ENCODE peak calls at places on chromosomes 16 and 17, in ten cellular contexts. One of them, this sample, is unnamed.

GRCh38 chr16:17194190-17194780 is 276.5 kb downstream of the XYLT1 start:
- DNase-seq in neural progenitor cell: peak
- DNase-seq in heart right ventricle: peak
- DNase-seq in AG04450: no peak
- DNase-seq in activated T-cell treated with anti-CD3 and anti-CD28 coated beads, Interleukin-2, amount 50 U/mL, for 1 hour: peak
- DNase-seq in ELR: peak
- DNase-seq in GM19239: peak
- DNase-seq in iPS DF 19.7: peak
- DNase-seq in EL: peak
- DNase-seq in T-helper 2 cell: peak
- DNase-seq in this sample: peak

GRCh38 chr17:74206332-74206818 is 2.9 kb downstream of the RPL38 start:
- DNase-seq in neural progenitor cell: no peak
- DNase-seq in heart right ventricle: no peak
- DNase-seq in AG04450: no peak
- DNase-seq in activated T-cell treated with anti-CD3 and anti-CD28 coated beads, Interleukin-2, amount 50 U/mL, for 1 hour: no peak
- DNase-seq in ELR: peak
- DNase-seq in GM19239: no peak
- DNase-seq in iPS DF 19.7: no peak
- DNase-seq in EL: peak
- DNase-seq in T-helper 2 cell: no peak
- DNase-seq in this sample: no peak

GRCh38 chr17:66915204-66915611 is 49.3 kb upstream of the CACNG4 start:
- DNase-seq in neural progenitor cell: peak
- DNase-seq in heart right ventricle: no peak
- DNase-seq in AG04450: no peak
- DNase-seq in activated T-cell treated with anti-CD3 and anti-CD28 coated beads, Interleukin-2, amount 50 U/mL, for 1 hour: no peak
- DNase-seq in ELR: peak
- DNase-seq in GM19239: no peak
- DNase-seq in iPS DF 19.7: no peak
- DNase-seq in EL: peak
- DNase-seq in T-helper 2 cell: no peak
- DNase-seq in this sample: no peak

GRCh38 chr17:31427684-31428083 is 36.2 kb downstream of the RAB11FIP4 start:
- DNase-seq in neural progenitor cell: no peak
- DNase-seq in heart right ventricle: no peak
- DNase-seq in AG04450: no peak
- DNase-seq in activated T-cell treated with anti-CD3 and anti-CD28 coated beads, Interleukin-2, amount 50 U/mL, for 1 hour: no peak
- DNase-seq in ELR: no peak
- DNase-seq in GM19239: no peak
- DNase-seq in iPS DF 19.7: no peak
- DNase-seq in EL: no peak
- DNase-seq in T-helper 2 cell: no peak
- DNase-seq in this sample: no peak

GRCh38 chr17:80980397-80981061 is 11.1 kb upstream of the CHMP6 start:
- DNase-seq in neural progenitor cell: no peak
- DNase-seq in heart right ventricle: no peak
- DNase-seq in AG04450: no peak
- DNase-seq in activated T-cell treated with anti-CD3 and anti-CD28 coated beads, Interleukin-2, amount 50 U/mL, for 1 hour: no peak
- DNase-seq in ELR: peak
- DNase-seq in GM19239: no peak
- DNase-seq in iPS DF 19.7: no peak
- DNase-seq in EL: peak
- DNase-seq in T-helper 2 cell: no peak
- DNase-seq in this sample: no peak

GRCh38 chr17:14942511-14943185 is 322.5 kb downstream of the PMP22 start:
- DNase-seq in neural progenitor cell: no peak
- DNase-seq in heart right ventricle: no peak
- DNase-seq in AG04450: no peak
- DNase-seq in activated T-cell treated with anti-CD3 and anti-CD28 coated beads, Interleukin-2, amount 50 U/mL, for 1 hour: no peak
- DNase-seq in ELR: peak
- DNase-seq in GM19239: no peak
- DNase-seq in iPS DF 19.7: no peak
- DNase-seq in EL: peak
- DNase-seq in T-helper 2 cell: no peak
- DNase-seq in this sample: peak

GRCh38 chr16:57167951-57168350 is 17.9 kb downstream of the PSME3IP1 start:
- DNase-seq in neural progenitor cell: peak
- DNase-seq in heart right ventricle: no peak
- DNase-seq in AG04450: peak
- DNase-seq in activated T-cell treated with anti-CD3 and anti-CD28 coated beads, Interleukin-2, amount 50 U/mL, for 1 hour: no peak
- DNase-seq in ELR: peak
- DNase-seq in GM19239: no peak
- DNase-seq in iPS DF 19.7: no peak
- DNase-seq in EL: peak
- DNase-seq in T-helper 2 cell: no peak
- DNase-seq in this sample: no peak

GRCh38 chr16:1459967-1460366 is 14.9 kb downstream of the CLCN7 start:
- DNase-seq in neural progenitor cell: no peak
- DNase-seq in heart right ventricle: no peak
- DNase-seq in AG04450: no peak
- DNase-seq in activated T-cell treated with anti-CD3 and anti-CD28 coated beads, Interleukin-2, amount 50 U/mL, for 1 hour: no peak
- DNase-seq in ELR: no peak
- DNase-seq in GM19239: no peak
- DNase-seq in iPS DF 19.7: no peak
- DNase-seq in EL: no peak
- DNase-seq in T-helper 2 cell: no peak
- DNase-seq in this sample: no peak

GRCh38 chr16:49019081-49019633 is 262.5 kb downstream of the CBLN1 start:
- DNase-seq in neural progenitor cell: peak
- DNase-seq in heart right ventricle: no peak
- DNase-seq in AG04450: no peak
- DNase-seq in activated T-cell treated with anti-CD3 and anti-CD28 coated beads, Interleukin-2, amount 50 U/mL, for 1 hour: no peak
- DNase-seq in ELR: peak
- DNase-seq in GM19239: no peak
- DNase-seq in iPS DF 19.7: no peak
- DNase-seq in EL: peak
- DNase-seq in T-helper 2 cell: no peak
- DNase-seq in this sample: peak

GRCh38 chr17:77884967-77885641 is 73.4 kb upstream of the TNRC6C start:
- DNase-seq in neural progenitor cell: no peak
- DNase-seq in heart right ventricle: no peak
- DNase-seq in AG04450: no peak
- DNase-seq in activated T-cell treated with anti-CD3 and anti-CD28 coated beads, Interleukin-2, amount 50 U/mL, for 1 hour: no peak
- DNase-seq in ELR: no peak
- DNase-seq in GM19239: no peak
- DNase-seq in iPS DF 19.7: no peak
- DNase-seq in EL: no peak
- DNase-seq in T-helper 2 cell: no peak
- DNase-seq in this sample: no peak

GRCh38 chr17:79795795-79796569 is 895 bp downstream of the CBX8 start:
- DNase-seq in neural progenitor cell: peak
- DNase-seq in heart right ventricle: no peak
- DNase-seq in AG04450: no peak
- DNase-seq in activated T-cell treated with anti-CD3 and anti-CD28 coated beads, Interleukin-2, amount 50 U/mL, for 1 hour: no peak
- DNase-seq in ELR: no peak
- DNase-seq in GM19239: no peak
- DNase-seq in iPS DF 19.7: no peak
- DNase-seq in EL: no peak
- DNase-seq in T-helper 2 cell: no peak
- DNase-seq in this sample: peak

GRCh38 chr17:60641810-60642220 is 35.8 kb upstream of the BCAS3 start:
- DNase-seq in neural progenitor cell: peak
- DNase-seq in heart right ventricle: peak
- DNase-seq in AG04450: peak
- DNase-seq in activated T-cell treated with anti-CD3 and anti-CD28 coated beads, Interleukin-2, amount 50 U/mL, for 1 hour: no peak
- DNase-seq in ELR: peak
- DNase-seq in GM19239: peak
- DNase-seq in iPS DF 19.7: peak
- DNase-seq in EL: peak
- DNase-seq in T-helper 2 cell: peak
- DNase-seq in this sample: peak